ENCODE peak calls at places on chromosomes 11 and 22, in eight cellular contexts. One of them, this sample, is unnamed.

GRCh38 chr11:132114185-132114584 is 743.8 kb downstream of the NTM start:
- DNase-seq in HFF-Myc: no peak
- DNase-seq in kidney tubule cell: peak; percentile 50
- DNase-seq in HEK293T: peak; percentile 19
- DNase-seq in thoracic aorta: no peak
- DNase-seq in kidney glomerular epithelial cell: peak; percentile 38
- DNase-seq in MCF 10A: no peak
- DNase-seq in A172: peak; percentile 11
- DNase-seq in this sample: no peak

GRCh38 chr22:29385748-29386147 is 2.6 kb downstream of the AP1B1 start:
- DNase-seq in HFF-Myc: no peak
- DNase-seq in kidney tubule cell: no peak
- DNase-seq in HEK293T: no peak
- DNase-seq in thoracic aorta: no peak
- DNase-seq in kidney glomerular epithelial cell: no peak
- DNase-seq in MCF 10A: no peak
- DNase-seq in A172: no peak
- DNase-seq in this sample: no peak

GRCh38 chr22:29748248-29748893 is 18.4 kb downstream of the ZMAT5 start:
- DNase-seq in HFF-Myc: no peak
- DNase-seq in kidney tubule cell: peak; percentile 17
- DNase-seq in HEK293T: no peak
- DNase-seq in thoracic aorta: no peak
- DNase-seq in kidney glomerular epithelial cell: no peak
- DNase-seq in MCF 10A: no peak
- DNase-seq in A172: no peak
- DNase-seq in this sample: no peak

GRCh38 chr11:33899383-33900037 is 7.6 kb upstream of the LMO2 start:
- DNase-seq in HFF-Myc: peak; percentile 77
- DNase-seq in kidney tubule cell: peak; percentile 52
- DNase-seq in HEK293T: no peak
- DNase-seq in thoracic aorta: peak; percentile 79
- DNase-seq in kidney glomerular epithelial cell: peak; percentile 2
- DNase-seq in MCF 10A: peak; percentile 83
- DNase-seq in A172: peak; percentile 93
- DNase-seq in this sample: peak; percentile 58

GRCh38 chr11:12211331-12212065 is 101.1 kb downstream of the MICAL2 start:
- DNase-seq in HFF-Myc: no peak
- DNase-seq in kidney tubule cell: no peak
- DNase-seq in HEK293T: no peak
- DNase-seq in thoracic aorta: no peak
- DNase-seq in kidney glomerular epithelial cell: no peak
- DNase-seq in MCF 10A: no peak
- DNase-seq in A172: no peak
- DNase-seq in this sample: no peak

GRCh38 chr22:48702573-48703264 is 1125.0 kb downstream of the BRD1 start:
- DNase-seq in HFF-Myc: no peak
- DNase-seq in kidney tubule cell: no peak
- DNase-seq in HEK293T: no peak
- DNase-seq in thoracic aorta: no peak
- DNase-seq in kidney glomerular epithelial cell: no peak
- DNase-seq in MCF 10A: no peak
- DNase-seq in A172: no peak
- DNase-seq in this sample: no peak

GRCh38 chr22:30881361-30882180 is 87.0 kb downstream of the MORC2 start:
- DNase-seq in HFF-Myc: no peak
- DNase-seq in kidney tubule cell: no peak
- DNase-seq in HEK293T: no peak
- DNase-seq in thoracic aorta: no peak
- DNase-seq in kidney glomerular epithelial cell: no peak
- DNase-seq in MCF 10A: no peak
- DNase-seq in A172: no peak
- DNase-seq in this sample: no peak

GRCh38 chr11:14619580-14619979 is 24.0 kb upstream of the PDE3B start:
- DNase-seq in HFF-Myc: no peak
- DNase-seq in kidney tubule cell: peak; percentile 15
- DNase-seq in HEK293T: no peak
- DNase-seq in thoracic aorta: no peak
- DNase-seq in kidney glomerular epithelial cell: no peak
- DNase-seq in MCF 10A: no peak
- DNase-seq in A172: no peak
- DNase-seq in this sample: no peak

GRCh38 chr11:122711831-122712378 is 56.4 kb downstream of the UBASH3B start:
- DNase-seq in HFF-Myc: no peak
- DNase-seq in kidney tubule cell: peak; percentile 73
- DNase-seq in HEK293T: no peak
- DNase-seq in thoracic aorta: no peak
- DNase-seq in kidney glomerular epithelial cell: peak; percentile 14
- DNase-seq in MCF 10A: peak; percentile 47
- DNase-seq in A172: peak; percentile 42
- DNase-seq in this sample: no peak

GRCh38 chr22:42648368-42649260 is 578 bp downstream of the CYB5R3 start:
- DNase-seq in HFF-Myc: no peak
- DNase-seq in kidney tubule cell: peak; percentile 38
- DNase-seq in HEK293T: no peak
- DNase-seq in thoracic aorta: no peak
- DNase-seq in kidney glomerular epithelial cell: no peak
- DNase-seq in MCF 10A: peak; percentile 54
- DNase-seq in A172: no peak
- DNase-seq in this sample: peak; percentile 58

GRCh38 chr11:31779268-31779879 is 31.7 kb downstream of the PAX6 start:
- DNase-seq in HFF-Myc: no peak
- DNase-seq in kidney tubule cell: peak; percentile 29
- DNase-seq in HEK293T: no peak
- DNase-seq in thoracic aorta: no peak
- DNase-seq in kidney glomerular epithelial cell: no peak
- DNase-seq in MCF 10A: peak; percentile 0
- DNase-seq in A172: no peak
- DNase-seq in this sample: peak; percentile 18

GRCh38 chr22:36510966-36511881 is 4.4 kb upstream of the FOXRED2 start:
- DNase-seq in HFF-Myc: no peak
- DNase-seq in kidney tubule cell: peak; percentile 55
- DNase-seq in HEK293T: peak; percentile 68
- DNase-seq in thoracic aorta: no peak
- DNase-seq in kidney glomerular epithelial cell: peak; percentile 86
- DNase-seq in MCF 10A: peak; percentile 47
- DNase-seq in A172: peak; percentile 48
- DNase-seq in this sample: peak; percentile 30

GRCh38 chr11:93639548-93639947 is 21.9 kb upstream of the CEP295 start:
- DNase-seq in HFF-Myc: no peak
- DNase-seq in kidney tubule cell: no peak
- DNase-seq in HEK293T: no peak
- DNase-seq in thoracic aorta: no peak
- DNase-seq in kidney glomerular epithelial cell: no peak
- DNase-seq in MCF 10A: no peak
- DNase-seq in A172: no peak
- DNase-seq in this sample: no peak

GRCh38 chr11:130181295-130182272 is 22.0 kb downstream of the ST14 start:
- DNase-seq in HFF-Myc: no peak
- DNase-seq in kidney tubule cell: peak; percentile 80
- DNase-seq in HEK293T: no peak
- DNase-seq in thoracic aorta: no peak
- DNase-seq in kidney glomerular epithelial cell: peak; percentile 52
- DNase-seq in MCF 10A: peak; percentile 79
- DNase-seq in A172: peak; percentile 55
- DNase-seq in this sample: peak; percentile 82

GRCh38 chr11:123531325-123531724 is 101.3 kb downstream of the GRAMD1B start:
- DNase-seq in HFF-Myc: no peak
- DNase-seq in kidney tubule cell: no peak
- DNase-seq in HEK293T: no peak
- DNase-seq in thoracic aorta: no peak
- DNase-seq in kidney glomerular epithelial cell: no peak
- DNase-seq in MCF 10A: no peak
- DNase-seq in A172: no peak
- DNase-seq in this sample: no peak

GRCh38 chr11:8257003-8257664 is 6.5 kb downstream of the LMO1 start:
- DNase-seq in HFF-Myc: no peak
- DNase-seq in kidney tubule cell: no peak
- DNase-seq in HEK293T: no peak
- DNase-seq in thoracic aorta: no peak
- DNase-seq in kidney glomerular epithelial cell: no peak
- DNase-seq in MCF 10A: no peak
- DNase-seq in A172: no peak
- DNase-seq in this sample: no peak

GRCh38 chr22:19970479-19971275 is 29.1 kb upstream of the TXNRD2 start:
- DNase-seq in HFF-Myc: no peak
- DNase-seq in kidney tubule cell: peak; percentile 56
- DNase-seq in HEK293T: peak; percentile 84
- DNase-seq in thoracic aorta: no peak
- DNase-seq in kidney glomerular epithelial cell: peak; percentile 4
- DNase-seq in MCF 10A: peak; percentile 68
- DNase-seq in A172: no peak
- DNase-seq in this sample: peak; percentile 50

GRCh38 chr11:47047972-47048371 is 111.4 kb downstream of the CSTPP1 start:
- DNase-seq in HFF-Myc: no peak
- DNase-seq in kidney tubule cell: no peak
- DNase-seq in HEK293T: no peak
- DNase-seq in thoracic aorta: no peak
- DNase-seq in kidney glomerular epithelial cell: no peak
- DNase-seq in MCF 10A: no peak
- DNase-seq in A172: no peak
- DNase-seq in this sample: no peak

GRCh38 chr11:15276616-15277015 is 161.9 kb downstream of the INSC start:
- DNase-seq in HFF-Myc: no peak
- DNase-seq in kidney tubule cell: no peak
- DNase-seq in HEK293T: peak; percentile 36
- DNase-seq in thoracic aorta: no peak
- DNase-seq in kidney glomerular epithelial cell: no peak
- DNase-seq in MCF 10A: peak; percentile 11
- DNase-seq in A172: no peak
- DNase-seq in this sample: no peak

GRCh38 chr11:110065189-110065588 is 28.0 kb upstream of the ZC3H12C start:
- DNase-seq in HFF-Myc: no peak
- DNase-seq in kidney tubule cell: no peak
- DNase-seq in HEK293T: no peak
- DNase-seq in thoracic aorta: no peak
- DNase-seq in kidney glomerular epithelial cell: no peak
- DNase-seq in MCF 10A: peak; percentile 31
- DNase-seq in A172: no peak
- DNase-seq in this sample: peak; percentile 49

GRCh38 chr11:69106124-69106811 is 49.5 kb upstream of the SMIM38 start:
- DNase-seq in HFF-Myc: no peak
- DNase-seq in kidney tubule cell: no peak
- DNase-seq in HEK293T: no peak
- DNase-seq in thoracic aorta: no peak
- DNase-seq in kidney glomerular epithelial cell: no peak
- DNase-seq in MCF 10A: no peak
- DNase-seq in A172: no peak
- DNase-seq in this sample: no peak

GRCh38 chr11:61961570-61962212 is 5.7 kb downstream of the FTH1 start:
- DNase-seq in HFF-Myc: no peak
- DNase-seq in kidney tubule cell: peak; percentile 92
- DNase-seq in HEK293T: peak; percentile 3
- DNase-seq in thoracic aorta: no peak
- DNase-seq in kidney glomerular epithelial cell: peak; percentile 81
- DNase-seq in MCF 10A: peak; percentile 57
- DNase-seq in A172: peak; percentile 81
- DNase-seq in this sample: no peak

GRCh38 chr11:110763249-110764011 is 51.2 kb upstream of the ARHGAP20 start:
- DNase-seq in HFF-Myc: peak; percentile 11
- DNase-seq in kidney tubule cell: no peak
- DNase-seq in HEK293T: no peak
- DNase-seq in thoracic aorta: no peak
- DNase-seq in kidney glomerular epithelial cell: peak; percentile 41
- DNase-seq in MCF 10A: peak; percentile 86
- DNase-seq in A172: no peak
- DNase-seq in this sample: no peak

GRCh38 chr22:44582016-44582415 is 84.0 kb upstream of the RTL6 start:
- DNase-seq in HFF-Myc: no peak
- DNase-seq in kidney tubule cell: no peak
- DNase-seq in HEK293T: no peak
- DNase-seq in thoracic aorta: no peak
- DNase-seq in kidney glomerular epithelial cell: no peak
- DNase-seq in MCF 10A: no peak
- DNase-seq in A172: no peak
- DNase-seq in this sample: no peak

GRCh38 chr22:46219650-46220049 is 30.4 kb downstream of the CDPF1 start:
- DNase-seq in HFF-Myc: no peak
- DNase-seq in kidney tubule cell: peak; percentile 25
- DNase-seq in HEK293T: no peak
- DNase-seq in thoracic aorta: no peak
- DNase-seq in kidney glomerular epithelial cell: no peak
- DNase-seq in MCF 10A: no peak
- DNase-seq in A172: no peak
- DNase-seq in this sample: no peak

GRCh38 chr22:26002456-26002855 is 166.8 kb upstream of the SEZ6L start:
- DNase-seq in HFF-Myc: no peak
- DNase-seq in kidney tubule cell: no peak
- DNase-seq in HEK293T: no peak
- DNase-seq in thoracic aorta: no peak
- DNase-seq in kidney glomerular epithelial cell: no peak
- DNase-seq in MCF 10A: no peak
- DNase-seq in A172: no peak
- DNase-seq in this sample: no peak

GRCh38 chr22:31253949-31254348 is 38.3 kb downstream of the PIK3IP1 start:
- DNase-seq in HFF-Myc: no peak
- DNase-seq in kidney tubule cell: peak; percentile 58
- DNase-seq in HEK293T: no peak
- DNase-seq in thoracic aorta: no peak
- DNase-seq in kidney glomerular epithelial cell: no peak
- DNase-seq in MCF 10A: peak; percentile 97
- DNase-seq in A172: no peak
- DNase-seq in this sample: peak; percentile 90

GRCh38 chr22:39898997-39899396 is 1.9 kb upstream of the GRAP2 start:
- DNase-seq in HFF-Myc: no peak
- DNase-seq in kidney tubule cell: no peak
- DNase-seq in HEK293T: no peak
- DNase-seq in thoracic aorta: no peak
- DNase-seq in kidney glomerular epithelial cell: no peak
- DNase-seq in MCF 10A: no peak
- DNase-seq in A172: no peak
- DNase-seq in this sample: no peak

GRCh38 chr11:117789241-117789640 is 7.8 kb downstream of the DSCAML1 start:
- DNase-seq in HFF-Myc: no peak
- DNase-seq in kidney tubule cell: no peak
- DNase-seq in HEK293T: no peak
- DNase-seq in thoracic aorta: no peak
- DNase-seq in kidney glomerular epithelial cell: no peak
- DNase-seq in MCF 10A: no peak
- DNase-seq in A172: no peak
- DNase-seq in this sample: no peak